ENCODE peak calls at places on chromosomes 4 and X, in six cellular contexts. V is EL, L is NCI-H345, B is sciatic nerve, A is NCI-H1092 treated with DMSO at 0.1 percent for 48 hours, T is HS-5. D is an unnamed sample.

GRCh38 chr4:2914220-2915126 is 48.7 kb downstream of the NOP14 start:
- DNase-seq in B (peak; percentile 36), A (no peak), V (no peak), L (no peak), T (no peak), D (no peak)

GRCh38 chr4:41882622-41883347 is 52.4 kb upstream of the TMEM33 start:
- DNase-seq in V (peak; percentile 31), A (peak; percentile 41), T (peak; percentile 4), B (no peak), L (peak; percentile 33), D (peak; percentile 36)

GRCh38 chr4:612052-612748 is 13.2 kb upstream of the PDE6B start:
- DNase-seq in L (no peak), B (peak; percentile 34), T (no peak), A (no peak), V (no peak), D (no peak)

GRCh38 chrX:38929966-38930421 is 128.7 kb downstream of the MID1IP1 start:
- DNase-seq in B (no peak), V (peak; percentile 51), L (no peak), A (no peak), T (peak; percentile 41), D (peak; percentile 64)

GRCh38 chr4:115110191-115111166 is 2.9 kb downstream of the NDST4 start:
- DNase-seq in B (no peak), V (no peak), A (peak; percentile 98), L (peak; percentile 81), T (no peak), D (peak; percentile 0)

GRCh38 chr4:20672262-20672661 is 28.0 kb upstream of the PACRGL start:
- DNase-seq in V (no peak), B (no peak), A (no peak), L (no peak), T (no peak), D (no peak)

GRCh38 chr4:158182736-158183135 is 9.9 kb upstream of the GASK1B start:
- DNase-seq in L (no peak), T (no peak), A (peak; percentile 1), B (no peak), V (no peak), D (peak; percentile 74)

GRCh38 chrX:130771230-130771629 is 131.8 kb downstream of the ENOX2 start:
- DNase-seq in V (peak; percentile 23), L (no peak), A (no peak), T (no peak), B (no peak), D (peak; percentile 80)

GRCh38 chrX:69152398-69152797 is 12.9 kb downstream of the PJA1 start:
- DNase-seq in T (no peak), V (peak; percentile 57), L (peak; percentile 54), A (peak; percentile 52), B (no peak), D (peak; percentile 92)

GRCh38 chr4:6641164-6641970 is 882 bp downstream of the MRFAP1 start:
- DNase-seq in T (no peak), V (peak; percentile 52), B (peak; percentile 73), A (no peak), L (no peak), D (peak; percentile 57)

GRCh38 chr4:77800077-77800476 is 19.1 kb downstream of the CNOT6L start:
- DNase-seq in B (no peak), L (no peak), A (no peak), T (no peak), V (no peak), D (no peak)

D was measured in M059J.